ENCODE peak calls at places on chromosome 15, in six cellular contexts. One of them, this sample, is unnamed. For H3K27me3, the result is how much of the 10 kb centered on the place peaks cover.

GRCh38 chr15:95292790-95293450 is 1037.6 kb upstream of the NR2F2 start:
- DNase-seq in breast epithelium: no peak
- DNase-seq in uterus: no peak
- DNase-seq in DND-41: no peak
- DNase-seq in ovary: no peak
- DNase-seq in AG04450: no peak
- DNase-seq in this sample: no peak

GRCh38 chr15:95051881-95052280 is 820.5 kb downstream of the MCTP2 start:
- DNase-seq in breast epithelium: no peak
- DNase-seq in DND-41: no peak
- DNase-seq in ovary: no peak
- DNase-seq in uterus: no peak
- DNase-seq in AG04450: no peak
- DNase-seq in this sample: no peak

GRCh38 chr15:63583027-63583426 is 14.2 kb upstream of the FBXL22 start:
- DNase-seq in DND-41: no peak
- DNase-seq in ovary: no peak
- DNase-seq in AG04450: no peak
- DNase-seq in uterus: no peak
- DNase-seq in breast epithelium: no peak
- DNase-seq in this sample: no peak

GRCh38 chr15:38226867-38227266 is 25.8 kb upstream of the SPRED1 start:
- DNase-seq in uterus: no peak
- DNase-seq in AG04450: peak
- DNase-seq in ovary: no peak
- DNase-seq in breast epithelium: no peak
- DNase-seq in DND-41: no peak
- DNase-seq in this sample: no peak

GRCh38 chr15:83694030-83694429 is 40.1 kb downstream of the ADAMTSL3 start:
- DNase-seq in ovary: no peak
- DNase-seq in uterus: peak
- DNase-seq in DND-41: no peak
- DNase-seq in breast epithelium: no peak
- DNase-seq in AG04450: no peak
- DNase-seq in this sample: no peak

GRCh38 chr15:71599404-71600225 is 210.7 kb upstream of the NR2E3 start:
- DNase-seq in breast epithelium: no peak
- DNase-seq in ovary: peak
- DNase-seq in AG04450: no peak
- DNase-seq in uterus: peak
- DNase-seq in DND-41: no peak
- DNase-seq in this sample: no peak

GRCh38 chr15:40349163-40349562 is 1.7 kb upstream of the PHGR1 start:
- DNase-seq in AG04450: no peak
- DNase-seq in ovary: no peak
- DNase-seq in breast epithelium: no peak
- DNase-seq in uterus: no peak
- DNase-seq in DND-41: no peak
- DNase-seq in this sample: no peak

GRCh38 chr15:78213956-78214355 is 20.4 kb downstream of the ACSBG1 start:
- DNase-seq in ovary: no peak
- DNase-seq in AG04450: no peak
- DNase-seq in breast epithelium: peak
- DNase-seq in DND-41: no peak
- DNase-seq in uterus: no peak
- DNase-seq in this sample: no peak

GRCh38 chr15:40340740-40341400 is at the start of gene CCDC9B:
- DNase-seq in uterus: peak
- DNase-seq in ovary: peak
- DNase-seq in breast epithelium: peak
- DNase-seq in DND-41: no peak
- DNase-seq in AG04450: no peak
- DNase-seq in this sample: no peak

GRCh38 chr15:80478075-80478474 is 73.9 kb downstream of the ARNT2 start:
- DNase-seq in breast epithelium: no peak
- DNase-seq in AG04450: no peak
- DNase-seq in DND-41: no peak
- DNase-seq in ovary: no peak
- DNase-seq in uterus: no peak
- DNase-seq in this sample: no peak

GRCh38 chr15:88243895-88244787 is 12.4 kb downstream of the NTRK3 start:
- DNase-seq in DND-41: peak
- DNase-seq in ovary: no peak
- DNase-seq in AG04450: no peak
- DNase-seq in breast epithelium: no peak
- DNase-seq in uterus: no peak
- DNase-seq in this sample: no peak

GRCh38 chr15:93861956-93862741 is 369.2 kb upstream of the MCTP2 start:
- DNase-seq in breast epithelium: no peak
- DNase-seq in DND-41: peak
- DNase-seq in AG04450: no peak
- DNase-seq in ovary: no peak
- DNase-seq in uterus: no peak
- DNase-seq in this sample: no peak

GRCh38 chr15:92930061-92930460 is 29.9 kb downstream of the CHD2 start:
- DNase-seq in DND-41: no peak
- DNase-seq in breast epithelium: no peak
- DNase-seq in AG04450: no peak
- DNase-seq in uterus: no peak
- DNase-seq in ovary: no peak
- DNase-seq in this sample: no peak

GRCh38 chr15:44550256-44550655 is 13.3 kb downstream of the EIF3J start:
- DNase-seq in DND-41: no peak
- DNase-seq in AG04450: no peak
- DNase-seq in breast epithelium: no peak
- DNase-seq in ovary: no peak
- DNase-seq in uterus: no peak
- DNase-seq in this sample: no peak

GRCh38 chr15:94692697-94693096 is 461.3 kb downstream of the MCTP2 start:
- DNase-seq in DND-41: no peak
- DNase-seq in uterus: no peak
- DNase-seq in ovary: no peak
- DNase-seq in AG04450: no peak
- DNase-seq in breast epithelium: no peak
- DNase-seq in this sample: no peak

GRCh38 chr15:76667943-76668715 is 237.0 kb downstream of the SCAPER start:
- DNase-seq in breast epithelium: no peak
- DNase-seq in DND-41: no peak
- DNase-seq in uterus: no peak
- DNase-seq in ovary: no peak
- DNase-seq in AG04450: no peak
- DNase-seq in this sample: no peak

GRCh38 chr15:95025924-95026728 is 794.8 kb downstream of the MCTP2 start:
- DNase-seq in breast epithelium: no peak
- DNase-seq in AG04450: peak
- DNase-seq in uterus: peak
- DNase-seq in ovary: peak
- DNase-seq in DND-41: peak
- DNase-seq in this sample: no peak

DNA sequence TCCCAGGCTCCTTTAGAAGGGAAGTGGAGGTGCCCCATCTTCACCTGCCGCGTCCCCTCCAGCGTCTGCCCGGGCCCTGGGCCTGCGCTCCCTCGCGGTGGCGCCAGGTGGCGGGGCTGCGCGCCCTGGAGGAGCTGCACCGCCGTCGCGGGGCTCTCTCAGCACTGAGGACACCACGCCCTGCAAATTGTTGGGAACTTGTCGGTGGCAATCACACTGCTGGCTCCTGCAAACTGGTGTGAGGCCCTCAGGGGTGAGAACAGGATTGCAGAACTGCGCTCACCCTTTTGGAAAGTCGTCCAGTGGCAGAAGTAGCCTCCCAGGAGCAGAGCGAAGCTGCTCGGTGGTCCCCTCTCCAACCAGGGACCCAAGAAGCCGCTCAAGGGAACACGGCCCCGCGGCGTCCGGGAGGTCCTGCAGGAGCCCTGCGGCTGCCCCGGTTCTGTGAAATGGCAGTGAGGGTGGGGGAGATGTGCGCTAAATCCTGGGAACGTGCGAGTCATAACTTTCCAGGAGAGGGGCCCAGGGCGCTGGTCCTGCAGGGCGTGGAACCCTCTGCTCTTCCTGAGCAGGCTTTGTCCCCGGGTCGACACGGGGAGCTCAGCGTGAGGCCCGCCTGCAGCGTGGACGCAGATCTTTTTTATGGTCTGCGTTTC is 995 bp upstream of the LRRK1 start:
- DNase-seq in AG04450: no peak
- DNase-seq in ovary: peak
- DNase-seq in uterus: peak
- DNase-seq in breast epithelium: peak
- DNase-seq in DND-41: no peak
- DNase-seq in this sample: peak
- H3K4me3 ChIP-seq in AG04450: peak
- H3K4me3 ChIP-seq in ovary: peak
- H3K4me3 ChIP-seq in uterus: peak
- H3K4me3 ChIP-seq in breast epithelium: peak
- H3K4me3 ChIP-seq in DND-41: no peak
- H3K4me3 ChIP-seq in this sample: peak

DNA sequence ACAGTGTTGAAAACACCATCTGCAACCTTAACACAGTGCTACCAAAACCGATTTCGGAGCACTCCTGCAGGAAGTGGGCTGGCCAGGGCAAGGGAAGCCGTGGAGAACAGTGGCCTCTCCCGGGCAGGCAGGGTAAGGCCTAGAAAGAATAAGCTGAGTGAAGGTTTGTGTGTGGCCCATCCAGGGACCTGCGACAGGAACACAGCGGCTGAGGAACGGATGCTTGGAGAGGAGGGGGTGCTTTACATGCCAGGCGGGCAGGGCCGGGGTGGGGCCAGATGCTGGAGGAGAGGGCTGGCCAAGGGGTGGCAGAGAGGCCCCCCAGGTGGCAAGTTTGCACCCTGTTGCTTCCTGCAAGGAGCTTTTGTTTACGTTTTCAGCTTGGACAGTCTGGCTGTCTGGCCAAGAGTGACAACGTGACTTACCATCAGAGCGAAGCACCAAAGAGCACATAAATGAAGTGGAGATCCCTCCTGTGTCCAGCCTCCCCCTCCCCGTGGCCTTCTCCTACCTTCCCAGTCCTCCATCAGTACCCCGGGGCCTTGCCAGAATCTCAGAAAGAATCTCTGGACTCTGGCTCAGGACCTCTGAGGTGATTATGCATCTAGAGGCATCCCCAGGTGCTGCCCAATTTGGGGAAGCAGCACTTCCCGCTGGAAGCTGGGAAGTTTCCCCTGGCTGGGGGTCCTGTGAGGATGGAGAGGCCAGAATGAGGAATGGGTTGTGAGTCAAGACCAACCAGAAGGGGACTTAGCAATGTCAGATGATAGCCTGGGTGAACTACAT is 156.4 kb downstream of the PGPEP1L start:
- DNase-seq in DND-41: peak
- DNase-seq in AG04450: no peak
- DNase-seq in uterus: peak
- DNase-seq in ovary: peak
- DNase-seq in breast epithelium: peak
- DNase-seq in this sample: peak
- TF ChIP-seq CTCF in DND-41: peak
- TF ChIP-seq CTCF in AG04450: peak
- TF ChIP-seq CTCF in uterus: peak
- TF ChIP-seq CTCF in ovary: peak
- TF ChIP-seq CTCF in breast epithelium: peak
- TF ChIP-seq CTCF in this sample: peak

DNA sequence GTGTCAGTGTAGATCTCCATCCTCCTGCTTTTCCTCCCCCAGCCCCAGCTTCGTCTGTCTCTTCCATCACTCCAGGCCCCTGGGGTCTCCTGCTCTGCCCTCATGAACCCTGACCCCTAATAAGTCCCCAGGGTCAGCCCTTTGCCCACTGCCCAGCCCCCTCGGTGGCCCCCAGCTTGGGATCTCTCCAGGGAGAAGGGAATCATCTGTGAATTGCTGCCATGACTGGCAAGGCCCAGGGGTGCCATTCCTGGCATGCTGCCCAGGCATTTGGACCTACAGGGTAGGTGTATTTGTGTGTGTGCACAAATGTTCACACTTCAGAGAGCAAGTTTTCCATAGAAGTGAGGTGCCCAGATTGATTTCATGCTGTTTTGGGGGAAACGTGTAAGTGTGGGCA is 5.9 kb upstream of the TBC1D21 start:
- DNase-seq in breast epithelium: no peak
- DNase-seq in uterus: no peak
- DNase-seq in ovary: peak
- DNase-seq in AG04450: no peak
- DNase-seq in DND-41: no peak
- DNase-seq in this sample: no peak
- H3K27me3 ChIP-seq in breast epithelium: under half
- H3K27me3 ChIP-seq in uterus: under half
- H3K27me3 ChIP-seq in ovary: under half
- H3K27me3 ChIP-seq in AG04450: half or more
- H3K27me3 ChIP-seq in DND-41: under half
- H3K27me3 ChIP-seq in this sample: under half

GRCh38 chr15:85580914-85581313 is 200.5 kb downstream of the AKAP13 start:
- DNase-seq in ovary: no peak
- DNase-seq in DND-41: no peak
- DNase-seq in AG04450: no peak
- DNase-seq in uterus: no peak
- DNase-seq in breast epithelium: no peak
- DNase-seq in this sample: peak
- H3K4me3 ChIP-seq in ovary: no peak
- H3K4me3 ChIP-seq in DND-41: no peak
- H3K4me3 ChIP-seq in AG04450: no peak
- H3K4me3 ChIP-seq in uterus: no peak
- H3K4me3 ChIP-seq in breast epithelium: no peak
- H3K4me3 ChIP-seq in this sample: no peak

DNA sequence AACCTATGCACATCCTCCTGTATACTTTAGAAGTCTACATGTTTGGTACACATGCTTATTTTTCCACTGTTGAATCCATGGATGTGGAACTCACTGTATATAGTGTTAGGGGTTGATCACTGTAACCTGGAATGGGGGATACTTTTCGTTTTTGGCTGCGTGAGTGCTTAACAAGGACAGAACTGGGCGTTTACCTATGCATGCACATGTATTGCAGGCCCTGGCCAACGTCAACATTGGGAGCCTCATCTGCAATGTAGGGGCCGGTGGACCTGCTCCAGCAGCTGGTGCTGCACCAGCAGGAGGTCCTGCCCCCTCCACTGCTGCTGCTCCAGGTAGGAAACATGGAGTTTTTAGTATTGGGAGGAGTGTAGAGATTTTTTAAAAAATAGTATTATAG is 2.3 kb downstream of the RPLP1 start:
- DNase-seq in breast epithelium: no peak
- DNase-seq in DND-41: no peak
- DNase-seq in AG04450: no peak
- DNase-seq in ovary: no peak
- DNase-seq in uterus: no peak
- DNase-seq in this sample: no peak
- TF ChIP-seq CTCF in breast epithelium: no peak
- TF ChIP-seq CTCF in DND-41: no peak
- TF ChIP-seq CTCF in AG04450: no peak
- TF ChIP-seq CTCF in ovary: no peak
- TF ChIP-seq CTCF in uterus: no peak
- TF ChIP-seq CTCF in this sample: no peak